ENCODE peak calls at places on chromosomes 7 and 10, in eight cellular contexts. P is progenitor cell of endocrine pancreas, Y is kidney glomerular epithelial cell, Z is AG04449, Q is hippocampal formation, S is caudate nucleus, W is NCI-H187 treated with DMSO at 0.1 percent for 48 hours, D is hepatocyte. I is an unnamed sample.

GRCh38 chr10:18793951-18794350 is 134.7 kb downstream of the ARL5B start:
- DNase-seq in P (no peak), Y (peak; percentile 23), Z (no peak), Q (no peak), S (no peak), W (no peak), D (peak; percentile 45), I (no peak)

GRCh38 chr10:71840177-71840711 is 10.8 kb downstream of the PSAP start:
- DNase-seq in P (peak; percentile 66), Y (peak; percentile 98), Z (peak; percentile 97), Q (peak; percentile 88), S (peak; percentile 59), W (peak; percentile 81), D (peak; percentile 92), I (peak; percentile 97)

GRCh38 chr10:90579602-90580242 is 278.1 kb downstream of the HTR7 start:
- DNase-seq in P (no peak), Y (no peak), Z (no peak), Q (no peak), S (no peak), W (no peak), D (peak; percentile 28), I (no peak)

GRCh38 chr10:120632936-120633335 is 175.9 kb downstream of the PLPP4 start:
- DNase-seq in P (no peak), Y (no peak), Z (no peak), Q (no peak), S (no peak), W (no peak), D (no peak), I (no peak)

GRCh38 chr7:87878208-87878735 is 2.0 kb downstream of the DBF4 start:
- DNase-seq in P (no peak), Y (peak; percentile 5), Z (no peak), Q (no peak), S (no peak), W (no peak), D (no peak), I (no peak)

GRCh38 chr7:14973712-14974428 is 71.3 kb upstream of the DGKB start:
- DNase-seq in P (no peak), Y (no peak), Z (no peak), Q (no peak), S (no peak), W (no peak), D (no peak), I (no peak)

GRCh38 chr10:35781643-35782035 is 139.5 kb upstream of the FZD8 start:
- DNase-seq in P (no peak), Y (no peak), Z (no peak), Q (no peak), S (no peak), W (no peak), D (peak; percentile 40), I (no peak)

GRCh38 chr10:90306187-90306586 is 551.7 kb downstream of the HTR7 start:
- DNase-seq in P (no peak), Y (peak; percentile 72), Z (no peak), Q (no peak), S (no peak), W (no peak), D (no peak), I (no peak)

GRCh38 chr7:13016036-13016581 is 328.7 kb downstream of the ARL4A start:
- DNase-seq in P (no peak), Y (no peak), Z (no peak), Q (no peak), S (no peak), W (no peak), D (no peak), I (no peak)

GRCh38 chr7:40815512-40815911 is 680.7 kb downstream of the SUGCT start:
- DNase-seq in P (no peak), Y (peak; percentile 60), Z (no peak), Q (no peak), S (no peak), W (no peak), D (no peak), I (no peak)

GRCh38 chr7:19772858-19773337 is 519 bp downstream of the TMEM196 start:
- DNase-seq in P (peak; percentile 45), Y (peak; percentile 40), Z (no peak), Q (no peak), S (peak; percentile 54), W (no peak), D (peak; percentile 68), I (peak; percentile 79)

GRCh38 chr10:113992601-113993011 is 51.1 kb upstream of the ADRB1 start:
- DNase-seq in P (no peak), Y (no peak), Z (no peak), Q (no peak), S (no peak), W (no peak), D (no peak), I (no peak)

GRCh38 chr10:47438857-47439474 is 44.9 kb downstream of the ANXA8 start:
- DNase-seq in P (no peak), Y (peak; percentile 76), Z (peak; percentile 23), Q (no peak), S (no peak), W (peak; percentile 2), D (peak; percentile 87), I (peak; percentile 76)

I was measured in ecto neural progenitor cell.